ENCODE peak calls at places on chromosome 12, in five cellular contexts. M is HepG2, D is H1, C is GM12878, Q is K562. F is an unnamed sample.
A peak's percentile ranks its signal among the peaks of the same experiment; 100 is the strongest.

GRCh38 chr12:64137117-64137516 is 85.0 kb downstream of the KICS2 start:
- DNase-seq in M (no peak), D (no peak), C (no peak), Q (no peak), F (no peak)

GRCh38 chr12:63028951-63029350 is 94.0 kb upstream of the PPM1H start:
- DNase-seq in M (no peak), D (no peak), C (no peak), Q (no peak), F (no peak)

GRCh38 chr12:129789921-129790320 is 113.9 kb downstream of the TMEM132D start:
- DNase-seq in M (no peak), D (no peak), C (no peak), Q (no peak), F (no peak)

GRCh38 chr12:13976028-13976584 is 5.3 kb downstream of the GRIN2B start:
- DNase-seq in M (no peak), D (no peak), C (no peak), Q (no peak), F (no peak)

GRCh38 chr12:113348849-113349536 is 9.4 kb upstream of the PLBD2 start:
- DNase-seq in M (no peak), D (no peak), C (no peak), Q (no peak), F (no peak)

GRCh38 chr12:120110550-120111501 is 5.7 kb downstream of the RAB35 start:
- DNase-seq in M (no peak), D (no peak), C (no peak), Q (no peak), F (no peak)

GRCh38 chr12:64459388-64460024 is 7.6 kb downstream of the TBK1 start:
- DNase-seq in M (no peak), D (no peak), C (no peak), Q (no peak), F (no peak)

GRCh38 chr12:13435535-13435934 is 239.0 kb downstream of the EMP1 start:
- DNase-seq in M (no peak), D (peak; percentile 17), C (no peak), Q (no peak), F (no peak)

GRCh38 chr12:87690236-87690810 is 338.9 kb downstream of the C12orf50 start:
- DNase-seq in M (no peak), D (no peak), C (no peak), Q (no peak), F (no peak)

GRCh38 chr12:69097619-69098368 is 141.6 kb upstream of the CPSF6 start:
- DNase-seq in M (no peak), D (no peak), C (no peak), Q (no peak), F (no peak)

GRCh38 chr12:57031228-57031670 is 14.9 kb upstream of the TAC3 start:
- DNase-seq in M (peak; percentile 28), D (no peak), C (no peak), Q (no peak), F (peak; percentile 18)

GRCh38 chr12:96985515-96986362 is 78.7 kb downstream of the NEDD1 start:
- DNase-seq in M (no peak), D (no peak), C (no peak), Q (peak; percentile 69), F (peak; percentile 6)

GRCh38 chr12:125229878-125230530 is 164.8 kb downstream of the AACS start:
- DNase-seq in M (no peak), D (no peak), C (no peak), Q (no peak), F (no peak)

GRCh38 chr12:68224613-68225285 is 861 bp downstream of the IL26 start:
- DNase-seq in M (no peak), D (no peak), C (no peak), Q (no peak), F (no peak)

GRCh38 chr12:123723765-123724164 is 11.6 kb downstream of the ATP6V0A2 start:
- DNase-seq in M (no peak), D (no peak), C (no peak), Q (no peak), F (no peak)

GRCh38 chr12:108237272-108237671 is 101.8 kb downstream of the CMKLR1 start:
- DNase-seq in M (peak; percentile 7), D (no peak), C (no peak), Q (peak; percentile 74), F (peak; percentile 40)

GRCh38 chr12:132723015-132723763 is 12.5 kb downstream of the PGAM5 start:
- DNase-seq in M (no peak), D (no peak), C (no peak), Q (no peak), F (no peak)

GRCh38 chr12:93029091-93029490 is 100.0 kb upstream of the EEA1 start:
- DNase-seq in M (no peak), D (no peak), C (no peak), Q (no peak), F (no peak)

GRCh38 chr12:116539905-116540482 is 19.2 kb upstream of the MAP1LC3B2 start:
- DNase-seq in M (no peak), D (no peak), C (no peak), Q (no peak), F (no peak)
- TF ChIP-seq SRF in M (no peak), D (no peak), C (no peak), Q (no peak), F (no peak)

DNA sequence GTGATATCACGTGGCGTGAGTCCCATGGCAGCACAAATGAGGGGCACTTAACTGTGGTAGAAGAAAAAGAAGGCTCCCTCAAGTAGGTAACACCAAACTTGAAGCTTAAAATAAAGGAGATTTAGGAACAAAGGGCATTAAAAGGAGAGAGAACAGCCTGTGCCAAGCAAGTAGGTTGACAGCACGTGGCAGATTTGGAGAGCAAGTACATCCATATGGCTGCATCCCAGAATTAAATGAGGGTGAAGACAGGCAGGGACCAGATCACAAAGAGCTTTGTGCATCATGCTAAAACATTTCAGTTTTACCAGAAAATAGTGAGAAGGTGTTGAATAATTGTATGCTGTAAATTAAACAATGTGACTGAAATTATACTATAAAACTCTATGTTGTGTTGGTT is 32.8 kb downstream of the KCNMB4 start:
- DNase-seq in M (no peak), D (no peak), C (no peak), Q (no peak), F (no peak)
- H3K27ac ChIP-seq in M (no peak overlapping the region), D (no peak overlapping the region), C (no peak overlapping the region), Q (no peak overlapping the region), F (no peak overlapping the region)

DNA sequence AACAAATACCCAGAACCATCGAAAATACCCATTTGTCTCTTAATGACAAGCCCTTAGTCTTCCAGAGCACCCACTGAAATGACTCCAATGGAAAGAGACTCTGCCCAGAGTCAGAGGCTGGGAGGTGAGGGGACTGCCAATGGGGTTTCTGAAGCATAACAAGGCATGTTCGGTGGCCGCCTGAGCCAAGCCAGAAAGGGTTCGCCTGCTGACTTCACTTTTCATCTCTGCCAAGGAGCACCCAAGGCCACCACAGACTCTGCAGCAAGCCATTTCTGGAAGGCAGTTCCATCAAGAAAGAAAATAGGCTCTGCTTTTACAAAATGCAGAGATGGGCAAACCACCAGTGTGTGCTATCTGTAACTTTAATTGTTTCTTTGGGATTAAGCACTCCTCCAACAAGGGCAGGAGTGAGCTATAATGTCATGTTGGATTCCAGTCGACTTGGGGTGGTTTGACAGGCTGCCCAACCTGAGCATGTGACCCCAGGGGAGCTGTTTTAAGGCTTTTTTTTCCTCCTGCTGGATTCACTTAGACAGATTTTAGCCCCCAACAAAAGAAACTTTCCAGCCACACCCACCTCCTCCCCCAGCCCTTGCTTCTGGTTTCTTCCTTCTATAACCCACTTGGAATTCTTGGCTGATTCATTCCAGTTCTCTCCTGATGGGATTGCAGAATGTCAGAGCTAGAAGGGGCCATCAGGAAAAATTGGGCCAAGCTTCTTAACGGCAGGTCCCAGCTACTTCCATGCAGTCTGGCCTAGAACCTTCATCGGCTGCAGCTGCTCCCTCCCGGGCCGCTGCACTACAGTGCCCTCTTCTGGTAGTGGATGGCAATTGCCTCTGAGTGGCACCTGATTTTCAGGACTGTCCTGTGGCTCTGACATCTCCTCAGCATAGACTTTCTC is 24.1 kb downstream of the CKAP4 start:
- DNase-seq in M (peak; percentile 45), D (no peak), C (no peak), Q (peak; percentile 83), F (peak; percentile 36)
- TF ChIP-seq SRF in M (no peak), D (no peak), C (no peak), Q (no peak), F (no peak)

GRCh38 chr12:75443709-75444108 is 36.8 kb upstream of the GLIPR1 start:
- DNase-seq in M (no peak), D (no peak), C (no peak), Q (no peak), F (no peak)

GRCh38 chr12:75447695-75448393 is 32.7 kb upstream of the GLIPR1 start:
- DNase-seq in M (no peak), D (no peak), C (no peak), Q (no peak), F (no peak)

GRCh38 chr12:75452675-75453330 is 27.8 kb upstream of the GLIPR1 start:
- DNase-seq in M (no peak), D (no peak), C (no peak), Q (no peak), F (no peak)

GRCh38 chr12:75444444-75445136 is 36.0 kb upstream of the GLIPR1 start:
- DNase-seq in M (peak; percentile 44), D (no peak), C (no peak), Q (no peak), F (no peak)

DNA sequence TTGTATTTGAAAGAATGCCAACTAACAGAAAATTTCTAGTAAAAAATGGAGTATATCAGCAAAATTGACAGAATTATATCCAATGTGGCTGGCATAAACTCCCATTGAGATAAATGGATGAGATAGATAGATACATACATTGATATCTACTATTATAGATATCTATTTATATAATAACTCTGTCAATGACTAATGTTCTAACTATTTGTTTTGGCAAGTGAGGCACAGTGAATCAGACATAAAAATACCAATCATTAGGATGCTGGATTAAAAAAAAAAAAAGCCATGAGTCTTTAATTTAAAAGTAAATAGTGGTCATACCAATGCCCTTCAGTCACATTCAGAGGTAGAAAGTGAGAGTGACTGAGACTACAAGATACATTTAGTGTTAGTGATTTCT is 33.7 kb upstream of the GLIPR1 start:
- DNase-seq in M (no peak), D (no peak), C (no peak), Q (no peak), F (no peak)
- H3K27ac ChIP-seq in M (no peak overlapping the region), D (no peak overlapping the region), C (no peak overlapping the region), Q (no peak overlapping the region), F (no peak overlapping the region)

DNA sequence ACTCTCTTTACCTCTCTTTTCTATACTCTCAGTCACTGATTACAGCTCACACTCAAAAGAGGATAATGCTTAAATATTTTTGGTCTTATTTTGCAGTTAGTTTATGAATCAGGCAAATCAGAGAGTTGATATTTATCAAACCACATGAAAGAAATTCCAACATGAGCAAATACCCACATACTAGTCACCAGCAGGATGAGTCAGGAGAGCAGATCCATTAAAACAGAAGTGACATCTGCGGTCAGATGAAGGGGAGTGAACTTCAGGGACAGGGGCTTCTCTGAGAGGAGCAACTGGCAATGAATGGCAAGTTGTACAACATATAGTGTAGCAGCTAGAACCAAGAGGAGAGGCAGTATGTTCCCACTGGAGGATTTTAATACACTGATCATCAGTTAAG is 258.7 kb downstream of the SYT10 start:
- DNase-seq in M (peak; percentile 65), D (no peak), C (no peak), Q (no peak), F (no peak)
- TF ChIP-seq SRF in M (no peak), D (no peak), C (no peak), Q (no peak), F (no peak)

F was measured in HCT116.